ENCODE peak calls at places on chromosome 9, in ten cellular contexts. One of them, this sample, is unnamed.

GRCh38 chr9:114465906-114466900 is 39.1 kb downstream of the WHRN start:
- DNase-seq in fibroblast of lung: no peak
- DNase-seq in adrenal gland: peak; percentile 77
- DNase-seq in heart left ventricle: no peak
- DNase-seq in PC-3: no peak
- DNase-seq in kidney: no peak
- DNase-seq in Peyer's patch: no peak
- DNase-seq in WERI-Rb-1: no peak
- DNase-seq in CD8-positive, alpha-beta T cell: no peak
- DNase-seq in lower lobe of right lung: no peak
- DNase-seq in this sample: no peak

GRCh38 chr9:104286187-104286586 is 192.1 kb downstream of the SMC2 start:
- DNase-seq in fibroblast of lung: no peak
- DNase-seq in adrenal gland: no peak
- DNase-seq in heart left ventricle: no peak
- DNase-seq in PC-3: no peak
- DNase-seq in kidney: no peak
- DNase-seq in Peyer's patch: no peak
- DNase-seq in WERI-Rb-1: no peak
- DNase-seq in CD8-positive, alpha-beta T cell: no peak
- DNase-seq in lower lobe of right lung: no peak
- DNase-seq in this sample: no peak

GRCh38 chr9:122225323-122226141 is 3.2 kb downstream of the LHX6 start:
- DNase-seq in fibroblast of lung: no peak
- DNase-seq in adrenal gland: no peak
- DNase-seq in heart left ventricle: no peak
- DNase-seq in PC-3: no peak
- DNase-seq in kidney: peak; percentile 70
- DNase-seq in Peyer's patch: no peak
- DNase-seq in WERI-Rb-1: no peak
- DNase-seq in CD8-positive, alpha-beta T cell: no peak
- DNase-seq in lower lobe of right lung: no peak
- DNase-seq in this sample: no peak

GRCh38 chr9:30289435-30289834 is 2095.0 kb upstream of the ACO1 start:
- DNase-seq in fibroblast of lung: no peak
- DNase-seq in adrenal gland: no peak
- DNase-seq in heart left ventricle: no peak
- DNase-seq in PC-3: no peak
- DNase-seq in kidney: no peak
- DNase-seq in Peyer's patch: no peak
- DNase-seq in WERI-Rb-1: no peak
- DNase-seq in CD8-positive, alpha-beta T cell: no peak
- DNase-seq in lower lobe of right lung: no peak
- DNase-seq in this sample: no peak

GRCh38 chr9:110601098-110601497 is 21.6 kb upstream of the SVEP1 start:
- DNase-seq in fibroblast of lung: no peak
- DNase-seq in adrenal gland: no peak
- DNase-seq in heart left ventricle: no peak
- DNase-seq in PC-3: no peak
- DNase-seq in kidney: no peak
- DNase-seq in Peyer's patch: no peak
- DNase-seq in WERI-Rb-1: no peak
- DNase-seq in CD8-positive, alpha-beta T cell: no peak
- DNase-seq in lower lobe of right lung: no peak
- DNase-seq in this sample: no peak

GRCh38 chr9:20022410-20022809 is 233.6 kb upstream of the SLC24A2 start:
- DNase-seq in fibroblast of lung: peak; percentile 63
- DNase-seq in adrenal gland: no peak
- DNase-seq in heart left ventricle: no peak
- DNase-seq in PC-3: peak; percentile 12
- DNase-seq in kidney: no peak
- DNase-seq in Peyer's patch: no peak
- DNase-seq in WERI-Rb-1: no peak
- DNase-seq in CD8-positive, alpha-beta T cell: no peak
- DNase-seq in lower lobe of right lung: no peak
- DNase-seq in this sample: no peak

GRCh38 chr9:93652604-93653592 is 76.5 kb downstream of the PHF2 start:
- DNase-seq in fibroblast of lung: no peak
- DNase-seq in adrenal gland: peak; percentile 3
- DNase-seq in heart left ventricle: peak; percentile 45
- DNase-seq in PC-3: no peak
- DNase-seq in kidney: peak; percentile 49
- DNase-seq in Peyer's patch: peak; percentile 29
- DNase-seq in WERI-Rb-1: peak; percentile 3
- DNase-seq in CD8-positive, alpha-beta T cell: no peak
- DNase-seq in lower lobe of right lung: peak; percentile 33
- DNase-seq in this sample: peak; percentile 2

GRCh38 chr9:76365028-76365427 is 29.2 kb downstream of the RFK start:
- DNase-seq in fibroblast of lung: peak; percentile 78
- DNase-seq in adrenal gland: no peak
- DNase-seq in heart left ventricle: no peak
- DNase-seq in PC-3: peak; percentile 75
- DNase-seq in kidney: no peak
- DNase-seq in Peyer's patch: no peak
- DNase-seq in WERI-Rb-1: no peak
- DNase-seq in CD8-positive, alpha-beta T cell: no peak
- DNase-seq in lower lobe of right lung: no peak
- DNase-seq in this sample: no peak

GRCh38 chr9:28134577-28134976 is 561.3 kb upstream of the C9orf72 start:
- DNase-seq in fibroblast of lung: no peak
- DNase-seq in adrenal gland: no peak
- DNase-seq in heart left ventricle: no peak
- DNase-seq in PC-3: no peak
- DNase-seq in kidney: no peak
- DNase-seq in Peyer's patch: no peak
- DNase-seq in WERI-Rb-1: no peak
- DNase-seq in CD8-positive, alpha-beta T cell: no peak
- DNase-seq in lower lobe of right lung: no peak
- DNase-seq in this sample: no peak

GRCh38 chr9:83432104-83432627 is 106.0 kb downstream of the FRMD3 start:
- DNase-seq in fibroblast of lung: peak; percentile 67
- DNase-seq in adrenal gland: peak; percentile 91
- DNase-seq in heart left ventricle: peak; percentile 86
- DNase-seq in PC-3: peak; percentile 95
- DNase-seq in kidney: peak; percentile 94
- DNase-seq in Peyer's patch: peak; percentile 86
- DNase-seq in WERI-Rb-1: no peak
- DNase-seq in CD8-positive, alpha-beta T cell: no peak
- DNase-seq in lower lobe of right lung: peak; percentile 83
- DNase-seq in this sample: peak; percentile 81

GRCh38 chr9:110058304-110058953 is 149.5 kb downstream of the C9orf152 start:
- DNase-seq in fibroblast of lung: peak; percentile 45
- DNase-seq in adrenal gland: peak; percentile 69
- DNase-seq in heart left ventricle: no peak
- DNase-seq in PC-3: peak; percentile 79
- DNase-seq in kidney: no peak
- DNase-seq in Peyer's patch: peak; percentile 83
- DNase-seq in WERI-Rb-1: peak; percentile 78
- DNase-seq in CD8-positive, alpha-beta T cell: peak; percentile 41
- DNase-seq in lower lobe of right lung: no peak
- DNase-seq in this sample: peak; percentile 56

GRCh38 chr9:131951905-131952304 is 127.8 kb downstream of the MED27 start:
- DNase-seq in fibroblast of lung: peak; percentile 31
- DNase-seq in adrenal gland: peak; percentile 23
- DNase-seq in heart left ventricle: peak; percentile 45
- DNase-seq in PC-3: no peak
- DNase-seq in kidney: peak; percentile 76
- DNase-seq in Peyer's patch: no peak
- DNase-seq in WERI-Rb-1: no peak
- DNase-seq in CD8-positive, alpha-beta T cell: no peak
- DNase-seq in lower lobe of right lung: no peak
- DNase-seq in this sample: peak; percentile 51

GRCh38 chr9:972512-973294 is 3.8 kb upstream of the DMRT3 start:
- DNase-seq in fibroblast of lung: no peak
- DNase-seq in adrenal gland: no peak
- DNase-seq in heart left ventricle: no peak
- DNase-seq in PC-3: no peak
- DNase-seq in kidney: no peak
- DNase-seq in Peyer's patch: no peak
- DNase-seq in WERI-Rb-1: no peak
- DNase-seq in CD8-positive, alpha-beta T cell: no peak
- DNase-seq in lower lobe of right lung: no peak
- DNase-seq in this sample: no peak

GRCh38 chr9:969693-970309 is 6.7 kb upstream of the DMRT3 start:
- DNase-seq in fibroblast of lung: no peak
- DNase-seq in adrenal gland: no peak
- DNase-seq in heart left ventricle: no peak
- DNase-seq in PC-3: no peak
- DNase-seq in kidney: no peak
- DNase-seq in Peyer's patch: no peak
- DNase-seq in WERI-Rb-1: peak; percentile 52
- DNase-seq in CD8-positive, alpha-beta T cell: no peak
- DNase-seq in lower lobe of right lung: no peak
- DNase-seq in this sample: no peak

GRCh38 chr9:971901-972511 is 4.4 kb upstream of the DMRT3 start:
- DNase-seq in fibroblast of lung: no peak
- DNase-seq in adrenal gland: no peak
- DNase-seq in heart left ventricle: no peak
- DNase-seq in PC-3: no peak
- DNase-seq in kidney: peak; percentile 70
- DNase-seq in Peyer's patch: no peak
- DNase-seq in WERI-Rb-1: no peak
- DNase-seq in CD8-positive, alpha-beta T cell: no peak
- DNase-seq in lower lobe of right lung: no peak
- DNase-seq in this sample: peak; percentile 18

GRCh38 chr9:969310-969692 is 7.2 kb upstream of the DMRT3 start:
- DNase-seq in fibroblast of lung: no peak
- DNase-seq in adrenal gland: no peak
- DNase-seq in heart left ventricle: no peak
- DNase-seq in PC-3: no peak
- DNase-seq in kidney: no peak
- DNase-seq in Peyer's patch: no peak
- DNase-seq in WERI-Rb-1: peak; percentile 28
- DNase-seq in CD8-positive, alpha-beta T cell: no peak
- DNase-seq in lower lobe of right lung: no peak
- DNase-seq in this sample: no peak

DNA sequence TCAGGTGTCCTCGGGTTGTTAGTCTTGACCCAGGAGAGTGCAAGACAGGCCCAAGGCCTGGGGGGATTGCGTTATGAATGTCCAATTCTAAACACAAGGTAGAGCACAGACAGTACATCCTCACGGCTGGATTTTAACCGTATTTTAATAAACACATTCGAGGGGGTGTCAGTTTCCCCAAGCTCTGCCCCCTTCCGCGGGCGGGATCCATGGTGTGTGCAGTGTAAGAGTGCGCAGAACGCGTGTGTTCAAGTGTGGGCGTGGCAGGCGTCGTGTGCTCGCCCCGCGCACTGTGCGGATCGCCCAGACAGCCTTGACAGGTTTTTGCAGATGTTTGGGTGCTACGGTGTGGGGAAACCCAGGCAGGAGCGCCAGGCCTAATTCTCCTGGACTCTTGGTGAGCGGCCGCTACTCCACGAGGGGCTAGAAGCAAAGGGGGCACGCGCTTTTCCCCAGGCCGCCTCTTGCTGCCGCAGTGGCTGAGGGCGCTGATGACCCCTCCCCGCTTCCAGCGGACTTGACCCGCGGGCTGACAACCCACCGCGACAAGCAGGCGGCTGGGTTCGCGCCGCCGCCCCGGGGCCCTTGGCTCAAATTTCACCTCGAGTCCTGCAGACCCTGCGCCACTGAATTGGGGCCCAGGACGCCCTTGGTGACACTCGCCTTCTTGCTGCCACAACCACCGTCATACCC is 6.0 kb upstream of the DMRT3 start:
- DNase-seq in fibroblast of lung: no peak
- DNase-seq in adrenal gland: no peak
- DNase-seq in heart left ventricle: no peak
- DNase-seq in PC-3: no peak
- DNase-seq in kidney: no peak
- DNase-seq in Peyer's patch: no peak
- DNase-seq in WERI-Rb-1: no peak
- DNase-seq in CD8-positive, alpha-beta T cell: no peak
- DNase-seq in lower lobe of right lung: no peak
- DNase-seq in this sample: no peak
- TF ChIP-seq CTCF in fibroblast of lung: no peak
- TF ChIP-seq CTCF in adrenal gland: no peak
- TF ChIP-seq CTCF in heart left ventricle: no peak
- TF ChIP-seq CTCF in PC-3: no peak
- TF ChIP-seq CTCF in kidney: no peak
- TF ChIP-seq CTCF in Peyer's patch: no peak
- TF ChIP-seq CTCF in WERI-Rb-1: no peak
- TF ChIP-seq CTCF in CD8-positive, alpha-beta T cell: no peak
- TF ChIP-seq CTCF in lower lobe of right lung: no peak
- TF ChIP-seq CTCF in this sample: no peak

GRCh38 chr9:38423273-38423938 is 848 bp downstream of the IGFBPL1 start:
- DNase-seq in fibroblast of lung: no peak
- DNase-seq in adrenal gland: no peak
- DNase-seq in heart left ventricle: no peak
- DNase-seq in PC-3: no peak
- DNase-seq in kidney: no peak
- DNase-seq in Peyer's patch: no peak
- DNase-seq in WERI-Rb-1: no peak
- DNase-seq in CD8-positive, alpha-beta T cell: no peak
- DNase-seq in lower lobe of right lung: no peak
- DNase-seq in this sample: no peak
- H3K36me3 ChIP-seq in fibroblast of lung: no peaks in the 10 kb centered on the region
- H3K36me3 ChIP-seq in adrenal gland: no peaks in the 10 kb centered on the region
- H3K36me3 ChIP-seq in heart left ventricle: no peaks in the 10 kb centered on the region
- H3K36me3 ChIP-seq in PC-3: no peaks in the 10 kb centered on the region
- H3K36me3 ChIP-seq in kidney: no peaks in the 10 kb centered on the region
- H3K36me3 ChIP-seq in Peyer's patch: no peaks in the 10 kb centered on the region
- H3K36me3 ChIP-seq in WERI-Rb-1: peaks cover 24% of the 10 kb centered on the region
- H3K36me3 ChIP-seq in CD8-positive, alpha-beta T cell: no peaks in the 10 kb centered on the region
- H3K36me3 ChIP-seq in lower lobe of right lung: no peaks in the 10 kb centered on the region
- H3K36me3 ChIP-seq in this sample: no peaks in the 10 kb centered on the region

GRCh38 chr9:133924453-133924852 is 67.7 kb downstream of the VAV2 start:
- DNase-seq in fibroblast of lung: no peak
- DNase-seq in adrenal gland: no peak
- DNase-seq in heart left ventricle: no peak
- DNase-seq in PC-3: no peak
- DNase-seq in kidney: no peak
- DNase-seq in Peyer's patch: no peak
- DNase-seq in WERI-Rb-1: no peak
- DNase-seq in CD8-positive, alpha-beta T cell: no peak
- DNase-seq in lower lobe of right lung: no peak
- DNase-seq in this sample: no peak
- TF ChIP-seq CTCF in fibroblast of lung: no peak
- TF ChIP-seq CTCF in adrenal gland: no peak
- TF ChIP-seq CTCF in heart left ventricle: no peak
- TF ChIP-seq CTCF in PC-3: no peak
- TF ChIP-seq CTCF in kidney: no peak
- TF ChIP-seq CTCF in Peyer's patch: no peak
- TF ChIP-seq CTCF in WERI-Rb-1: peak; percentile 29
- TF ChIP-seq CTCF in CD8-positive, alpha-beta T cell: no peak
- TF ChIP-seq CTCF in lower lobe of right lung: no peak
- TF ChIP-seq CTCF in this sample: no peak

DNA sequence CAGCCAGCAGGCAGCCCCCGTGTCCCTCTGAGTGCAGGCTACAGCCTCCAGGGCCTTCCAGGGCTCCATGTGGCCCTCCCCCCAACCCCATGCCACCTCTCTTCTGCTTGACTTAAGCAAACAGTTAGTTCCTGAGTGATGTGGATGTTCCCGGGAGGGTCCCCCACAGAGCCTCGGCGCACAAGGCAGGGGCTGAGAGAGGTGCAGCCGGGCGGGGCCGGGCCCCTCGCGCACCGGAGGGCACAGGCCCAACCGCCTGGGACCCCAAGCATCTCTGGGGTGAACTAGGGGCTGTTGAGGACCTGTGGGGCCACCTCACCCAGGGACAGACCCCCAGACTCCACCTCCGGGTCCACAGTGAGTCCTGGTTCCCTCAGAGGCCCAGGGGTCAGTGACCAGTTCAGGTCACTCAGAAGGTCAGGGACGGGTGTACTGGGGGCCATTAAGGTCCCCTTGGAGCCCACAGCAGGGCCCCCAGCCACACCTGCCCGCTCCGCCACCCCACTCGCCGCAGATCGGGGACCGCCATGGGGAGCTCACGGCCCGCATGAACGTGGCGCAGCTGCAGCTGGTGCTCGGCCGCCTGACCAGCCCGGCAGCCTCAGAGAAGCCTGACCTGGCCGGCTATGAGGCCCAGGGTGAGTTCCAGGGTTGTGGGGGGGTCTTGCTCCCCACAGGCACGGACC is 13.2 kb downstream of the GPSM1 start:
- DNase-seq in fibroblast of lung: no peak
- DNase-seq in adrenal gland: no peak
- DNase-seq in heart left ventricle: no peak
- DNase-seq in PC-3: no peak
- DNase-seq in kidney: no peak
- DNase-seq in Peyer's patch: no peak
- DNase-seq in WERI-Rb-1: no peak
- DNase-seq in CD8-positive, alpha-beta T cell: no peak
- DNase-seq in lower lobe of right lung: no peak
- DNase-seq in this sample: no peak
- H3K36me3 ChIP-seq in fibroblast of lung: peaks cover 52% of the 10 kb centered on the region
- H3K36me3 ChIP-seq in adrenal gland: no peaks in the 10 kb centered on the region
- H3K36me3 ChIP-seq in heart left ventricle: peaks cover 19% of the 10 kb centered on the region
- H3K36me3 ChIP-seq in PC-3: no peaks in the 10 kb centered on the region
- H3K36me3 ChIP-seq in kidney: no peaks in the 10 kb centered on the region
- H3K36me3 ChIP-seq in Peyer's patch: no peaks in the 10 kb centered on the region
- H3K36me3 ChIP-seq in WERI-Rb-1: peaks cover 86% of the 10 kb centered on the region
- H3K36me3 ChIP-seq in CD8-positive, alpha-beta T cell: no peaks in the 10 kb centered on the region
- H3K36me3 ChIP-seq in lower lobe of right lung: peaks cover 29% of the 10 kb centered on the region
- H3K36me3 ChIP-seq in this sample: peaks cover 6% of the 10 kb centered on the region

This sample was measured in heart right ventricle.